ENCODE peak calls at places on chromosomes 7 and 10, in four cellular contexts. One of them, this sample, is unnamed. For H3K4me1, the result is how much of the 10 kb centered on the place peaks cover.

GRCh38 chr10:46560381-46560780 is 3.9 kb upstream of the GPRIN2 start:
- DNase-seq in cardiac muscle cell: no peak
- DNase-seq in tibial artery: peak
- DNase-seq in mammary epithelial cell: no peak
- DNase-seq in this sample: no peak

GRCh38 chr7:134789967-134790685 is 10.7 kb downstream of the CALD1 start:
- DNase-seq in mammary epithelial cell: no peak
- DNase-seq in tibial artery: no peak
- DNase-seq in cardiac muscle cell: peak
- DNase-seq in this sample: no peak

GRCh38 chr7:20577362-20578069 is 38.0 kb upstream of the ABCB5 start:
- DNase-seq in mammary epithelial cell: no peak
- DNase-seq in tibial artery: no peak
- DNase-seq in cardiac muscle cell: peak
- DNase-seq in this sample: no peak

GRCh38 chr7:468141-468540 is 51.5 kb downstream of the PDGFA start:
- DNase-seq in cardiac muscle cell: no peak
- DNase-seq in mammary epithelial cell: no peak
- DNase-seq in tibial artery: no peak
- DNase-seq in this sample: no peak

GRCh38 chr7:108448777-108449576 is 7.3 kb downstream of the NRCAM start:
- DNase-seq in mammary epithelial cell: no peak
- DNase-seq in cardiac muscle cell: no peak
- DNase-seq in tibial artery: no peak
- DNase-seq in this sample: no peak

GRCh38 chr7:113394856-113395255 is 276.5 kb upstream of the SMIM30 start:
- DNase-seq in cardiac muscle cell: no peak
- DNase-seq in mammary epithelial cell: no peak
- DNase-seq in tibial artery: no peak
- DNase-seq in this sample: no peak

GRCh38 chr10:97913554-97913953 is 63.9 kb downstream of the GOLGA7B start:
- DNase-seq in cardiac muscle cell: no peak
- DNase-seq in tibial artery: no peak
- DNase-seq in mammary epithelial cell: no peak
- DNase-seq in this sample: no peak

GRCh38 chr7:35691827-35692307 is 3.1 kb downstream of the HERPUD2 start:
- DNase-seq in mammary epithelial cell: no peak
- DNase-seq in tibial artery: no peak
- DNase-seq in cardiac muscle cell: peak
- DNase-seq in this sample: no peak

GRCh38 chr10:130492266-130492934 is 356.2 kb downstream of the GLRX3 start:
- DNase-seq in mammary epithelial cell: no peak
- DNase-seq in cardiac muscle cell: no peak
- DNase-seq in tibial artery: no peak
- DNase-seq in this sample: no peak

GRCh38 chr10:90865400-90865799 is 6.4 kb upstream of the RPP30 start:
- DNase-seq in cardiac muscle cell: peak
- DNase-seq in tibial artery: no peak
- DNase-seq in mammary epithelial cell: no peak
- DNase-seq in this sample: no peak

GRCh38 chr10:130962240-130963051 is 349.1 kb downstream of the TCERG1L start:
- DNase-seq in cardiac muscle cell: no peak
- DNase-seq in tibial artery: peak
- DNase-seq in mammary epithelial cell: no peak
- DNase-seq in this sample: no peak

GRCh38 chr10:72612203-72612826 is 13.6 kb downstream of the MICU1 start:
- DNase-seq in tibial artery: no peak
- DNase-seq in mammary epithelial cell: no peak
- DNase-seq in cardiac muscle cell: peak
- DNase-seq in this sample: no peak

GRCh38 chr7:92639213-92639896 is 49.2 kb upstream of the FAM133B start:
- DNase-seq in tibial artery: no peak
- DNase-seq in mammary epithelial cell: no peak
- DNase-seq in cardiac muscle cell: no peak
- DNase-seq in this sample: no peak

GRCh38 chr7:77838929-77839491 is 40.4 kb downstream of the PHTF2 start:
- DNase-seq in tibial artery: no peak
- DNase-seq in mammary epithelial cell: no peak
- DNase-seq in cardiac muscle cell: no peak
- DNase-seq in this sample: no peak

GRCh38 chr7:7330997-7331396 is 148.7 kb downstream of the C1GALT1 start:
- DNase-seq in mammary epithelial cell: no peak
- DNase-seq in cardiac muscle cell: no peak
- DNase-seq in tibial artery: no peak
- DNase-seq in this sample: no peak

GRCh38 chr10:60769406-60769805 is 8.9 kb upstream of the CDK1 start:
- DNase-seq in tibial artery: no peak
- DNase-seq in cardiac muscle cell: no peak
- DNase-seq in mammary epithelial cell: no peak
- DNase-seq in this sample: no peak

GRCh38 chr10:46556515-46557318 is at the start of gene GPRIN2:
- DNase-seq in tibial artery: peak
- DNase-seq in cardiac muscle cell: no peak
- DNase-seq in mammary epithelial cell: no peak
- DNase-seq in this sample: no peak

GRCh38 chr7:70383947-70384475 is 747.9 kb upstream of the GALNT17 start:
- DNase-seq in mammary epithelial cell: no peak
- DNase-seq in cardiac muscle cell: no peak
- DNase-seq in tibial artery: no peak
- DNase-seq in this sample: no peak

GRCh38 chr7:112202819-112203218 is 3.4 kb downstream of the DOCK4 start:
- DNase-seq in cardiac muscle cell: peak
- DNase-seq in tibial artery: peak
- DNase-seq in mammary epithelial cell: no peak
- DNase-seq in this sample: peak

GRCh38 chr10:44911081-44911540 is at the start of gene TMEM72:
- DNase-seq in cardiac muscle cell: no peak
- DNase-seq in mammary epithelial cell: no peak
- DNase-seq in tibial artery: no peak
- DNase-seq in this sample: no peak

DNA sequence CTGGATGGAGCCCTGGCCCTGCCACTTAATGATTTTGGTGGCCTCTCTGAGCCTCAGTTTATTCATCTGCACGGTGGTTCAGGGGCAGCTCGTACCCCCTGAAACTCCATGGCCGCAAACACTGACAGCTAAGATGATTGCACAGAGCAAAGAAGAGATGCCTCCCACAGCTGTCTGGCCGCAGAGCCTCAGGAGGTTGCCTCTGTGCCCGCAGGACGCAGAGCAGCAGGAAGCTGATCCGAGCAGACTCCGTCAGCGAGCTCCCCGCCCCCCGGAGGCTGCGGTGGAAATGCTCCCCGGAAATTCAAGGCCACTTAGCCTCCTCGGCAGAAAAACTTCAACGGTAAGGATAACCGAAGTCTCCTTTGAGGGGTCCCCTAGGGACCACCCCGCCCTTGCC is 30.2 kb upstream of the C10orf53 start:
- DNase-seq in tibial artery: no peak
- DNase-seq in mammary epithelial cell: no peak
- DNase-seq in cardiac muscle cell: peak
- DNase-seq in this sample: no peak
- TF ChIP-seq CTCF in tibial artery: no peak
- TF ChIP-seq CTCF in mammary epithelial cell: no peak
- TF ChIP-seq CTCF in cardiac muscle cell: no peak
- TF ChIP-seq CTCF in this sample: no peak

GRCh38 chr10:1059902-1060301 is 3.7 kb downstream of the WDR37 start:
- DNase-seq in mammary epithelial cell: peak
- DNase-seq in cardiac muscle cell: no peak
- DNase-seq in tibial artery: no peak
- DNase-seq in this sample: peak
- H3K4me1 ChIP-seq in mammary epithelial cell: under half
- H3K4me1 ChIP-seq in cardiac muscle cell: under half
- H3K4me1 ChIP-seq in tibial artery: under half
- H3K4me1 ChIP-seq in this sample: under half

GRCh38 chr7:123660514-123661354 is 5.1 kb downstream of the LMOD2 start:
- DNase-seq in cardiac muscle cell: no peak
- DNase-seq in mammary epithelial cell: no peak
- DNase-seq in tibial artery: no peak
- DNase-seq in this sample: no peak

GRCh38 chr7:123658023-123658422 is 2.4 kb downstream of the LMOD2 start:
- DNase-seq in mammary epithelial cell: no peak
- DNase-seq in cardiac muscle cell: no peak
- DNase-seq in tibial artery: no peak
- DNase-seq in this sample: no peak

GRCh38 chr7:123656544-123657303 is 1.1 kb downstream of the LMOD2 start:
- DNase-seq in cardiac muscle cell: no peak
- DNase-seq in tibial artery: no peak
- DNase-seq in mammary epithelial cell: no peak
- DNase-seq in this sample: no peak

GRCh38 chr7:123655614-123656013 is at the start of gene LMOD2:
- DNase-seq in mammary epithelial cell: no peak
- DNase-seq in tibial artery: no peak
- DNase-seq in cardiac muscle cell: no peak
- DNase-seq in this sample: no peak

DNA sequence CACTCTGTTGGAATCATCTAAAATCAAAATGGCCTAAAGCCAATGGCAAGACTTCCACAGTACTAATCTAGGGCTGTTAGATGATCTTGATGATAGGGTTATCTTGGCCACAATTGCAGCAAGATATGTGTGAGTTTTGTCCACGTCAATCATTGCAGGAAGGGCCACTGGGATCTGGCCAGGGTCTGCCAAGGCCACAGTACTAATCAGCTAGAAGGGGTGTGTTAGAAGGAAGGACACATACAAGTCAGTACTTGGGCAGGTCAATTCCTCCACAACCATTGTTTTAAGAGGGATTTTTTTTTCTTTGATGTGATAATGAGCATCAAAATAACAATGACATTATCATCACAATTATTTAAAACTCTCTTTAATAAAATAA is 1.6 kb downstream of the LMOD2 start:
- DNase-seq in tibial artery: no peak
- DNase-seq in mammary epithelial cell: no peak
- DNase-seq in cardiac muscle cell: no peak
- DNase-seq in this sample: no peak
- TF ChIP-seq CTCF in tibial artery: no peak
- TF ChIP-seq CTCF in mammary epithelial cell: no peak
- TF ChIP-seq CTCF in cardiac muscle cell: no peak
- TF ChIP-seq CTCF in this sample: no peak

GRCh38 chr10:30705625-30706149 is 76.1 kb upstream of the LYZL2 start:
- DNase-seq in cardiac muscle cell: no peak
- DNase-seq in mammary epithelial cell: no peak
- DNase-seq in tibial artery: no peak
- DNase-seq in this sample: no peak

GRCh38 chr10:30704016-30704600 is 74.6 kb upstream of the LYZL2 start:
- DNase-seq in mammary epithelial cell: no peak
- DNase-seq in cardiac muscle cell: no peak
- DNase-seq in tibial artery: no peak
- DNase-seq in this sample: no peak

GRCh38 chr10:30708234-30708633 is 78.7 kb upstream of the LYZL2 start:
- DNase-seq in cardiac muscle cell: no peak
- DNase-seq in mammary epithelial cell: no peak
- DNase-seq in tibial artery: no peak
- DNase-seq in this sample: no peak

GRCh38 chr10:30702860-30703259 is 73.3 kb upstream of the LYZL2 start:
- DNase-seq in mammary epithelial cell: no peak
- DNase-seq in tibial artery: no peak
- DNase-seq in cardiac muscle cell: no peak
- DNase-seq in this sample: no peak

GRCh38 chr10:30705086-30705624 is 75.6 kb upstream of the LYZL2 start:
- DNase-seq in mammary epithelial cell: no peak
- DNase-seq in cardiac muscle cell: no peak
- DNase-seq in tibial artery: no peak
- DNase-seq in this sample: no peak
- H3K4me1 ChIP-seq in mammary epithelial cell: under half
- H3K4me1 ChIP-seq in cardiac muscle cell: under half
- H3K4me1 ChIP-seq in tibial artery: under half
- H3K4me1 ChIP-seq in this sample: under half

GRCh38 chr10:17250736-17251135 is 22.7 kb downstream of the VIM start:
- DNase-seq in tibial artery: no peak
- DNase-seq in mammary epithelial cell: no peak
- DNase-seq in cardiac muscle cell: no peak
- DNase-seq in this sample: no peak

GRCh38 chr10:17244712-17245365 is 16.8 kb downstream of the VIM start:
- DNase-seq in mammary epithelial cell: no peak
- DNase-seq in cardiac muscle cell: no peak
- DNase-seq in tibial artery: no peak
- DNase-seq in this sample: no peak

GRCh38 chr10:17248964-17249363 is 20.9 kb downstream of the VIM start:
- DNase-seq in mammary epithelial cell: no peak
- DNase-seq in tibial artery: no peak
- DNase-seq in cardiac muscle cell: no peak
- DNase-seq in this sample: no peak

GRCh38 chr10:17247210-17247609 is 19.2 kb downstream of the VIM start:
- DNase-seq in cardiac muscle cell: no peak
- DNase-seq in mammary epithelial cell: no peak
- DNase-seq in tibial artery: no peak
- DNase-seq in this sample: peak

DNA sequence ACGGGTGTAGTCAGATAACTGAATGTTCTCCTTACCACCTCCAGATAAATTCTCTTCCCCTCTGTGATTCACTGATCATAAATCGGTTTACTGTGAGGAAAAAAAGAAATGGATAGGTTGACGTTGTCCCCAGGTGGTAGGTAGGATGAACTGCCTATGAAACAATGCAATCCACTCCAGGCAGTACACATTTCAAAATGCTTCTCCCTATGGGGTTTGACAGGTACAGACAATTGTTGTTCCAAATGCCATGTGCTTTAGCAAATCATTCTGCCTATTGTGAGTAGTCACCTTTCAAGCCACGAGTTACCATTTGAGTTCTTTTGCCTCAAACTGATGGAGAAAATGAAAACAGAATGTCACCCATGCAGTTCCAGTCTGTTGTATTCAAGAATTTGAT is 21.8 kb downstream of the VIM start:
- DNase-seq in tibial artery: no peak
- DNase-seq in cardiac muscle cell: peak
- DNase-seq in mammary epithelial cell: peak
- DNase-seq in this sample: peak
- TF ChIP-seq CTCF in tibial artery: peak
- TF ChIP-seq CTCF in cardiac muscle cell: peak
- TF ChIP-seq CTCF in mammary epithelial cell: peak
- TF ChIP-seq CTCF in this sample: peak